ENCODE peak calls at places on chromosomes 11 and 22, in seven cellular contexts. B is upper lobe of right lung, K is pancreas, N is left ventricle myocardium inferior, Q is colonic mucosa, Y is psoas muscle, G is neural progenitor cell. D is an unnamed sample.

GRCh38 chr11:2096001-2096918 is 42.9 kb downstream of the IGF2 start:
- DNase-seq in B (peak), K (no peak), N (no peak), Q (no peak), Y (peak), G (no peak), D (no peak)

GRCh38 chr11:72583177-72583553 is 91.1 kb downstream of the PDE2A start:
- DNase-seq in B (peak), K (no peak), N (no peak), Q (no peak), Y (peak), G (no peak), D (no peak)

GRCh38 chr11:69969890-69970784 is 108.0 kb upstream of the ANO1 start:
- DNase-seq in B (no peak), K (no peak), N (no peak), Q (no peak), Y (no peak), G (no peak), D (no peak)

GRCh38 chr11:68688881-68689280 is 4.5 kb downstream of the GAL start:
- DNase-seq in B (peak), K (no peak), N (no peak), Q (no peak), Y (no peak), G (no peak), D (no peak)

GRCh38 chr11:126479178-126479930 is 123.9 kb downstream of the ST3GAL4 start:
- DNase-seq in B (no peak), K (no peak), N (no peak), Q (no peak), Y (peak), G (no peak), D (no peak)

GRCh38 chr22:45832180-45832579 is 144.8 kb downstream of the WNT7B start:
- DNase-seq in B (no peak), K (no peak), N (no peak), Q (no peak), Y (no peak), G (no peak), D (no peak)

GRCh38 chr11:77175869-77176539 is 48.0 kb downstream of the MYO7A start:
- DNase-seq in B (no peak), K (peak), N (peak), Q (no peak), Y (peak), G (peak), D (no peak)

GRCh38 chr11:45655831-45656230 is 9.6 kb downstream of the CHST1 start:
- DNase-seq in B (no peak), K (no peak), N (no peak), Q (no peak), Y (no peak), G (no peak), D (no peak)

GRCh38 chr22:35454416-35455054 is 54.6 kb downstream of the MCM5 start:
- DNase-seq in B (no peak), K (no peak), N (no peak), Q (no peak), Y (no peak), G (peak), D (no peak)

GRCh38 chr11:46009647-46010046 is 87.2 kb downstream of the LARGE2 start:
- DNase-seq in B (no peak), K (no peak), N (no peak), Q (no peak), Y (no peak), G (no peak), D (no peak)

GRCh38 chr11:10655227-10655626 is 38.3 kb downstream of the IRAG1 start:
- DNase-seq in B (no peak), K (no peak), N (no peak), Q (no peak), Y (no peak), G (no peak), D (no peak)

GRCh38 chr11:109197656-109198055 is 224.3 kb upstream of the C11orf87 start:
- DNase-seq in B (no peak), K (no peak), N (no peak), Q (no peak), Y (no peak), G (no peak), D (no peak)

GRCh38 chr11:114559425-114560310 is at the start of gene NXPE1:
- DNase-seq in B (no peak), K (no peak), N (no peak), Q (no peak), Y (no peak), G (no peak), D (no peak)

GRCh38 chr11:48091426-48092102 is 111.2 kb downstream of the PTPRJ start:
- DNase-seq in B (no peak), K (no peak), N (no peak), Q (no peak), Y (no peak), G (no peak), D (no peak)

GRCh38 chr22:49833340-49834007 is 5.8 kb upstream of the BRD1 start:
- DNase-seq in B (no peak), K (peak), N (no peak), Q (no peak), Y (peak), G (no peak), D (no peak)

GRCh38 chr22:29307658-29308147 is 1.3 kb downstream of the GAS2L1 start:
- DNase-seq in B (no peak), K (no peak), N (no peak), Q (no peak), Y (no peak), G (peak), D (no peak)

GRCh38 chr22:29308148-29308790 is 1.8 kb downstream of the GAS2L1 start:
- DNase-seq in B (no peak), K (no peak), N (no peak), Q (no peak), Y (peak), G (no peak), D (no peak)

GRCh38 chr22:29305836-29306174 is 645 bp upstream of the GAS2L1 start:
- DNase-seq in B (no peak), K (no peak), N (no peak), Q (no peak), Y (no peak), G (no peak), D (no peak)

GRCh38 chr22:29306175-29306829 is at the start of gene GAS2L1:
- DNase-seq in B (peak), K (peak), N (peak), Q (peak), Y (peak), G (peak), D (peak)

GRCh38 chr22:29306830-29307657 is 594 bp downstream of the GAS2L1 start:
- DNase-seq in B (peak), K (peak), N (peak), Q (peak), Y (peak), G (peak), D (peak)
- TF ChIP-seq CTCF in B (no peak), K (no peak), N (no peak), Q (no peak), Y (no peak), G (peak), D (no peak)

DNA sequence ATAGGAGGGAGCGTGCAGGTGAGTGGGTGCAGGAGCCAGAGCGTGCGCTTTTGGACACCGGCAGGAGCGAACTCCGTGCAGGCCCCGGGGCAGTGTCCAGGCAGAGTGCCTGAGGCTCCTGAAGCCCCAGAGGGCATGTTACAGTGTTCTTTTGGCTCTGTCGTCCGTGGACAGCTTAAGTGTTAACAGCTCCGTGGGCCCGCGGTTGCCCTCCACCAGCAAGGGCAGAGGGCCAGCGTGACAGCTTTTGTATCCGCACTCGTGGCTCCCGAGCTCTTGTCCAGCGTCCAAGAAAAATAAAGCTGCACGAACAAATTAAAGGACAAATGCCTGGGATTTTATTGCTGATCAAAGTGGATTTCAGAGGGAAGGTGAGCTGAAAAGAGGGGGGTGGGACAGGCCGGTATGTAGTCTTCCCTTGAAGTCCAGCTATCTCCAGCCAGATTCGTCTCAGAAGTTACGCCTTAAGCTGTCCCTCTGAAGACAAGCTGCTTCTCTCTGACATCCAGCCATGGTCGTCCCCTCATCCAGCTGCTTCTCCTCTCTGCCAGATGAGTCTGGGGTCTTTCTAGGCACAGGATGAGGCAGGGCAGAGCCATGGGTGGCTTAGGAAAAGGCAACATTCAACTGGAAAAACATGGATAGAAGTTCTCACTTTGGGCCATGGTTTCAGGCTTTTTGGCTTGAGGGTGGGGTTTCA is 957 bp upstream of the TMEM109 start:
- DNase-seq in B (no peak), K (no peak), N (no peak), Q (no peak), Y (no peak), G (peak), D (no peak)
- H3K4me3 ChIP-seq in B (peak), K (no peak), N (peak), Q (peak), Y (peak), G (peak), D (peak)

GRCh38 chr22:41857160-41857859 is 24.4 kb downstream of the SREBF2 start:
- DNase-seq in B (no peak), K (no peak), N (no peak), Q (peak), Y (no peak), G (peak), D (no peak)
- H3K27ac ChIP-seq in B (peak), K (no peak), N (peak), Q (peak), Y (peak), G (no peak), D (peak)

DNA sequence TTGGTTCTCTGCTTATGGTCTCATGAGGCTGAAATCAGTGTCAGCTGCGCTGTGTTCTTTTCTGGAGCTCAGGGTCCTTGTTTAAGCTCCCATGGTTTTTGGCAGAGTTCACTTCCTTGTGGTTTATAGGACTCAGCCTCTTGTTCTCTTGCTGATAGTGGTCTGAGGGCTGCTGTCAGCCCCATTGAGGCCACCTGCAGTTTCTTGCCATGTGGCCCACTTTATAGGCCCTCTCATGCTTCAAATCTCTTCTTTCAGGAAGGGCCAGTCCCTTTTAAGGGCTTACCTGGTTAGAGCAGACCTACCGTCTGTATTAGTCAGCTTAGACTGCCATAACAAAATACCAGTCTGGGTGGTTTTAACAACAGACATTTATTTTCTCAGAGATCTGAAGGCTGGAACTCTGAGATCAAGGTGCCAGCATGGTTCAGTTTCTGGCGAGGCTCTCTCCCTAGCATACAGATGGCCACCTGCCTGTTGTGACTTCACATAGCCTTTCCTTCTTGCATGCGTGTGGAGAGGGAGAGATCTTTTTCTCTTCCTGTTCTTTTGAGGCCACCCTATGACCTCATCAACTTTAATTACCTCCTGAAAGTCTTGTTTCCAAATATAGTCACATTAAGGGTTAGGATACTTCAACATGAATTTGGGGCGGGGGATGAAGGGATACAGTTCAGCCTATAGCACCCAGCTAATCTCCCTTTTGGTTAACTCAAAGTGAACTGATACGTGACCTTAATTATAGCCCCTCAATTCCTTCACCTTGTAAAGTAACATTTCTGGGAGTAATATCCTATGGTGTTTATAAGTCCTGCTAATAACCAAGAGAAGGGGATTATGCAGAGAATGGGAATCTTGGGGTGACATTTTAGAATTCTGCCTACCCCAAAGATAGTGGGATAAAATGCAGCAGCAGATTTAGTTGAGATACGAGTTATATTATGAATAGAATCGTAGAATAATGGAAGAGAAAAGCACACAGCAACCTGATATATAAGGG is 131.8 kb downstream of the UVRAG start:
- DNase-seq in B (no peak), K (no peak), N (no peak), Q (peak), Y (no peak), G (peak), D (no peak)
- TF ChIP-seq CTCF in B (no peak), K (no peak), N (no peak), Q (no peak), Y (no peak), G (no peak), D (no peak)

GRCh38 chr11:554824-555499 is 5.6 kb downstream of the LMNTD2 start:
- DNase-seq in B (peak), K (peak), N (peak), Q (peak), Y (peak), G (peak), D (peak)

GRCh38 chr11:554428-554823 is 6.1 kb downstream of the LMNTD2 start:
- DNase-seq in B (no peak), K (no peak), N (no peak), Q (no peak), Y (no peak), G (no peak), D (no peak)

GRCh38 chr11:556857-557256 is 3.7 kb downstream of the LMNTD2 start:
- DNase-seq in B (no peak), K (no peak), N (no peak), Q (no peak), Y (no peak), G (no peak), D (no peak)

GRCh38 chr11:556175-556699 is 4.3 kb downstream of the LMNTD2 start:
- DNase-seq in B (no peak), K (no peak), N (no peak), Q (no peak), Y (no peak), G (peak), D (no peak)

DNA sequence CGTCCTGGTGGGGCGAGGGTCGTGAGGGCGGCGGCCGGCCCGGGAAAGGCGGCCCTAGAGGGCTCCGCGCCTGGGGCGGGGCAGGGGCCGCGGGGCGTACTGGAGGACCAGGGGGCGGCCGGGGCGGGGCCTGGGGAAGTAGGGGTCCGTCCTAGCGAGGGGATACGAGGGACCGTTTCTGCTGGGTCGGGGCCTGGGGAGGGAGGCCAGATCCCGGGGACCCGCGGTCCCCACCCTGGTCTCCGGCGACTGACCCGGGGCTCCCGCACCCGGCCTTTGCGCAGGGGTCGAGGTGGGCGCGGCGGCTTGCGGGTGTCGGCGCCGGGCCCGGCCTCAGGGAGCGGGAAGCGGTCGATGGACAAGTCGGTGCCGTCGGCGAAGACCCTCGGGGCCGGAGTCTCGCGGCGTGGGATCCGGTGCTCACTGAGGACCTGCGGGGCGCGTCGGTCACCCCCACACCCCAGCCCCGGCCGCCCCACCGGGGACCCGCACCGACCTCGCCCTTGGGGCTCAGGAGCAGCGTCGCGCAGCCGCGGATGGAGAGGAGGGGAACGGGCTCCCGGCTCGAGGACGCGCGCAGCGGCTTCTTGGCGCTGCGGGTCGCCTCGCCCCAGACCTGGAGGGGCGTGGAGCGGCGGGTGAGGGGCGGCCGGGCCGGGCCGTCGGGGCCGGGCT is 4.9 kb downstream of the LMNTD2 start:
- DNase-seq in B (no peak), K (no peak), N (no peak), Q (no peak), Y (no peak), G (peak), D (no peak)
- H3K4me3 ChIP-seq in B (peak), K (peak), N (peak), Q (peak), Y (peak), G (peak), D (no peak)

GRCh38 chr11:96259053-96259837 is 83.8 kb downstream of the MAML2 start:
- DNase-seq in B (no peak), K (no peak), N (no peak), Q (peak), Y (no peak), G (no peak), D (no peak)
- H3K27ac ChIP-seq in B (peak), K (peak), N (peak), Q (peak), Y (peak), G (no peak), D (peak)

GRCh38 chr11:12289667-12290476 is 87.5 kb upstream of the PARVA start:
- DNase-seq in B (no peak), K (no peak), N (no peak), Q (no peak), Y (no peak), G (no peak), D (no peak)
- TF ChIP-seq CTCF in B (no peak), K (no peak), N (no peak), Q (no peak), Y (no peak), G (no peak), D (no peak)

GRCh38 chr11:8022876-8023275 is 35.7 kb downstream of the EIF3F start:
- DNase-seq in B (peak), K (peak), N (no peak), Q (no peak), Y (no peak), G (no peak), D (no peak)

GRCh38 chr11:8023831-8024555 is 36.9 kb downstream of the EIF3F start:
- DNase-seq in B (peak), K (peak), N (no peak), Q (no peak), Y (no peak), G (no peak), D (no peak)

GRCh38 chr11:8026982-8027381 is 39.8 kb downstream of the EIF3F start:
- DNase-seq in B (no peak), K (no peak), N (no peak), Q (no peak), Y (no peak), G (no peak), D (no peak)

GRCh38 chr11:8025123-8025522 is 38.0 kb downstream of the EIF3F start:
- DNase-seq in B (no peak), K (no peak), N (no peak), Q (peak), Y (no peak), G (no peak), D (no peak)

GRCh38 chr11:8025816-8026215 is 38.7 kb downstream of the EIF3F start:
- DNase-seq in B (no peak), K (no peak), N (no peak), Q (no peak), Y (no peak), G (no peak), D (no peak)
- H3K4me3 ChIP-seq in B (no peak), K (no peak), N (no peak), Q (no peak), Y (no peak), G (no peak), D (no peak)

GRCh38 chr11:36108812-36109498 is 165.1 kb downstream of the LDLRAD3 start:
- DNase-seq in B (no peak), K (no peak), N (no peak), Q (no peak), Y (no peak), G (peak), D (no peak)

GRCh38 chr11:36105743-36106581 is 162.1 kb downstream of the LDLRAD3 start:
- DNase-seq in B (no peak), K (no peak), N (no peak), Q (no peak), Y (no peak), G (no peak), D (no peak)

GRCh38 chr11:36110698-36111410 is 167.0 kb downstream of the LDLRAD3 start:
- DNase-seq in B (no peak), K (no peak), N (no peak), Q (no peak), Y (no peak), G (peak), D (no peak)

GRCh38 chr11:36109499-36109849 is 165.6 kb downstream of the LDLRAD3 start:
- DNase-seq in B (no peak), K (no peak), N (no peak), Q (no peak), Y (no peak), G (no peak), D (no peak)

GRCh38 chr11:36109850-36110606 is 166.2 kb downstream of the LDLRAD3 start:
- DNase-seq in B (no peak), K (no peak), N (no peak), Q (no peak), Y (no peak), G (peak), D (no peak)
- H3K27ac ChIP-seq in B (no peak), K (no peak), N (no peak), Q (no peak), Y (no peak), G (peak), D (peak)